ENCODE peak calls at places on chromosome 15, in five cellular contexts. N is stimulated activated CD4-positive, alpha-beta T cell treated with anti-CD3 and anti-CD28 coated beads, Interleukin-4, amount 100 ng/mL, for 24 hours; V is HFFc6; D is activated CD4-positive, alpha-beta memory T cell treated with anti-CD3 and anti-CD28 coated beads for 36 hours; F is anterior cingulate cortex. H is an unnamed sample.

GRCh38 chr15:62453979-62454378 is 288.9 kb upstream of the C2CD4B start:
- DNase-seq in N (no peak), V (peak), D (no peak), F (no peak), H (no peak)

GRCh38 chr15:66824374-66824773 is 122.3 kb downstream of the SMAD6 start:
- DNase-seq in N (no peak), V (no peak), D (no peak), F (no peak), H (no peak)

GRCh38 chr15:69760263-69760855 is 307.7 kb downstream of the RPLP1 start:
- DNase-seq in N (no peak), V (peak), D (peak), F (no peak), H (peak)

GRCh38 chr15:36185438-36185837 is 394.0 kb upstream of the CDIN1 start:
- DNase-seq in N (no peak), V (no peak), D (no peak), F (no peak), H (no peak)

GRCh38 chr15:31135523-31135922 is 34.0 kb upstream of the TRPM1 start:
- DNase-seq in N (no peak), V (no peak), D (no peak), F (no peak), H (no peak)

GRCh38 chr15:39704684-39705083 is 78.0 kb downstream of the FSIP1 start:
- DNase-seq in N (no peak), V (peak), D (no peak), F (no peak), H (no peak)

GRCh38 chr15:49686626-49687025 is 65.8 kb downstream of the DTWD1 start:
- DNase-seq in N (no peak), V (no peak), D (no peak), F (no peak), H (no peak)

GRCh38 chr15:42143356-42143755 is 13.1 kb downstream of the PLA2G4F start:
- DNase-seq in N (no peak), V (no peak), D (no peak), F (no peak), H (no peak)

GRCh38 chr15:98286200-98286599 is 325.7 kb downstream of the ARRDC4 start:
- DNase-seq in N (no peak), V (no peak), D (no peak), F (no peak), H (no peak)

GRCh38 chr15:66394472-66394871 is 7.8 kb downstream of the MAP2K1 start:
- DNase-seq in N (no peak), V (no peak), D (no peak), F (no peak), H (no peak)

GRCh38 chr15:49852756-49853155 is 231.9 kb downstream of the DTWD1 start:
- DNase-seq in N (no peak), V (no peak), D (no peak), F (no peak), H (no peak)

GRCh38 chr15:73809728-73810501 is 56.8 kb upstream of the INSYN1 start:
- DNase-seq in N (no peak), V (peak), D (no peak), F (peak), H (no peak)

GRCh38 chr15:40762919-40763800 is 708 bp upstream of the GCHFR start:
- DNase-seq in N (peak), V (no peak), D (peak), F (no peak), H (peak)

GRCh38 chr15:78247895-78248294 is 13.5 kb upstream of the ACSBG1 start:
- DNase-seq in N (no peak), V (no peak), D (no peak), F (no peak), H (no peak)

GRCh38 chr15:101028772-101029438 is 109.7 kb downstream of the LRRK1 start:
- DNase-seq in N (no peak), V (no peak), D (no peak), F (no peak), H (no peak)

GRCh38 chr15:64060716-64061115 is 14.4 kb upstream of the DAPK2 start:
- DNase-seq in N (no peak), V (no peak), D (no peak), F (no peak), H (no peak)

GRCh38 chr15:58731756-58732535 is 17.6 kb downstream of the ADAM10 start:
- DNase-seq in N (no peak), V (peak), D (no peak), F (no peak), H (no peak)

GRCh38 chr15:29346998-29347397 is 77.4 kb upstream of the NSMCE3 start:
- DNase-seq in N (no peak), V (no peak), D (no peak), F (no peak), H (no peak)

GRCh38 chr15:39605146-39605545 is 24.3 kb downstream of the THBS1 start:
- DNase-seq in N (no peak), V (no peak), D (no peak), F (no peak), H (no peak)

GRCh38 chr15:100692671-100693070 is 90.3 kb downstream of the ASB7 start:
- DNase-seq in N (no peak), V (no peak), D (no peak), F (no peak), H (no peak)

GRCh38 chr15:39887211-39887610 is 32.9 kb downstream of the GPR176 start:
- DNase-seq in N (no peak), V (no peak), D (no peak), F (no peak), H (no peak)

GRCh38 chr15:51234181-51234927 is 104.0 kb downstream of the CYP19A1 start:
- DNase-seq in N (no peak), V (no peak), D (no peak), F (no peak), H (peak)

GRCh38 chr15:84878504-84878903 is 6.0 kb upstream of the SLC28A1 start:
- DNase-seq in N (peak), V (peak), D (peak), F (peak), H (peak)

H was measured in activated CD4-positive, alpha-beta T cell treated with anti-CD3 and anti-CD28 coated beads, Interleukin-2, amount 10 ng/mL, durations not matched to agents 24 days and 14 days.